ENCODE peak calls at places on chromosome 14, in four cellular contexts. R is stimulated activated CD4-positive, alpha-beta T cell treated with anti-CD3 and anti-CD28 coated beads, TNF-alpha, amount 100 ng/mL, for 1 hour; Z is LHCN-M2; J is PC-3. L is an unnamed sample.
A peak's percentile ranks its signal among the peaks of the same experiment; 100 is the strongest.

GRCh38 chr14:105581551-105582341 is 55.4 kb downstream of the TMEM121 start:
- DNase-seq in R (no peak), Z (no peak), J (no peak), L (no peak)

GRCh38 chr14:22320353-22320733 is 268.7 kb downstream of the DAD1 start:
- DNase-seq in R (no peak), Z (no peak), J (peak; percentile 28), L (no peak)

GRCh38 chr14:96038920-96039632 is at the start of gene C14orf132:
- DNase-seq in R (peak; percentile 49), Z (peak; percentile 54), J (no peak), L (no peak)

GRCh38 chr14:54675236-54676125 is 108.6 kb downstream of the SAMD4A start:
- DNase-seq in R (no peak), Z (no peak), J (no peak), L (no peak)

GRCh38 chr14:68124050-68124449 is 304.5 kb downstream of the RAD51B start:
- DNase-seq in R (no peak), Z (no peak), J (no peak), L (no peak)

GRCh38 chr14:24975393-24975792 is 74.6 kb downstream of the STXBP6 start:
- DNase-seq in R (no peak), Z (no peak), J (no peak), L (no peak)

GRCh38 chr14:99320621-99321235 is 48.7 kb upstream of the BCL11B start:
- DNase-seq in R (no peak), Z (no peak), J (no peak), L (no peak)

GRCh38 chr14:104665663-104666522 is 23.5 kb upstream of the INF2 start:
- DNase-seq in R (no peak), Z (no peak), J (peak; percentile 37), L (no peak)

GRCh38 chr14:75418779-75419768 is 8.7 kb upstream of the JDP2 start:
- DNase-seq in R (peak; percentile 27), Z (no peak), J (no peak), L (no peak)

GRCh38 chr14:51561141-51561540 is 90.6 kb upstream of the FRMD6 start:
- DNase-seq in R (no peak), Z (no peak), J (no peak), L (no peak)

GRCh38 chr14:88386395-88386794 is 938 bp downstream of the SPATA7 start:
- DNase-seq in R (no peak), Z (peak; percentile 23), J (no peak), L (no peak)

GRCh38 chr14:24376448-24377070 is 8.6 kb downstream of the NFATC4 start:
- DNase-seq in R (no peak), Z (no peak), J (no peak), L (no peak)

GRCh38 chr14:89773644-89774316 is 180.8 kb downstream of the EFCAB11 start:
- DNase-seq in R (peak; percentile 41), Z (peak; percentile 58), J (peak; percentile 33), L (no peak)

GRCh38 chr14:104563742-104564615 is 15.6 kb upstream of the C14orf180 start:
- DNase-seq in R (peak; percentile 52), Z (peak; percentile 23), J (peak; percentile 73), L (no peak)

GRCh38 chr14:73717998-73718741 is 4.0 kb upstream of the PNMA1 start:
- DNase-seq in R (no peak), Z (no peak), J (peak; percentile 1), L (no peak)

GRCh38 chr14:75714993-75715392 is 53.9 kb downstream of the TTLL5 start:
- DNase-seq in R (no peak), Z (no peak), J (no peak), L (no peak)

L was measured in NCI-H1048.